ENCODE peak calls at places on chromosomes 3 and 15, in five cellular contexts. One of them, this sample, is unnamed. For H3K36me3, the result is how much of the 10 kb centered on the place peaks cover.

GRCh38 chr3:188955919-188956318 is 215.9 kb upstream of the TPRG1 start:
- DNase-seq in brain microvascular endothelial cell: no peak
- DNase-seq in left ventricle myocardium inferior: no peak
- DNase-seq in SJSA1: peak
- DNase-seq in psoas muscle: no peak
- DNase-seq in this sample: no peak

GRCh38 chr3:125132815-125133214 is 77.0 kb upstream of the HEG1 start:
- DNase-seq in brain microvascular endothelial cell: no peak
- DNase-seq in left ventricle myocardium inferior: no peak
- DNase-seq in SJSA1: no peak
- DNase-seq in psoas muscle: no peak
- DNase-seq in this sample: no peak

GRCh38 chr15:86164222-86164898 is 84.7 kb downstream of the AGBL1 start:
- DNase-seq in brain microvascular endothelial cell: no peak
- DNase-seq in left ventricle myocardium inferior: no peak
- DNase-seq in SJSA1: no peak
- DNase-seq in psoas muscle: peak
- DNase-seq in this sample: no peak

GRCh38 chr3:138673641-138674040 is 65.1 kb downstream of the FAIM start:
- DNase-seq in brain microvascular endothelial cell: peak
- DNase-seq in left ventricle myocardium inferior: no peak
- DNase-seq in SJSA1: peak
- DNase-seq in psoas muscle: no peak
- DNase-seq in this sample: no peak

GRCh38 chr15:76339302-76340197 is 3.0 kb downstream of the ISL2 start:
- DNase-seq in brain microvascular endothelial cell: no peak
- DNase-seq in left ventricle myocardium inferior: no peak
- DNase-seq in SJSA1: peak
- DNase-seq in psoas muscle: no peak
- DNase-seq in this sample: no peak

GRCh38 chr15:70627734-70628541 is 135.4 kb downstream of the UACA start:
- DNase-seq in brain microvascular endothelial cell: peak
- DNase-seq in left ventricle myocardium inferior: no peak
- DNase-seq in SJSA1: peak
- DNase-seq in psoas muscle: no peak
- DNase-seq in this sample: no peak

GRCh38 chr15:80929689-80930088 is 59.9 kb downstream of the MESD start:
- DNase-seq in brain microvascular endothelial cell: peak
- DNase-seq in left ventricle myocardium inferior: no peak
- DNase-seq in SJSA1: no peak
- DNase-seq in psoas muscle: no peak
- DNase-seq in this sample: no peak

GRCh38 chr3:184496933-184497332 is 64.7 kb upstream of the EPHB3 start:
- DNase-seq in brain microvascular endothelial cell: no peak
- DNase-seq in left ventricle myocardium inferior: no peak
- DNase-seq in SJSA1: no peak
- DNase-seq in psoas muscle: no peak
- DNase-seq in this sample: no peak

GRCh38 chr3:156409694-156410093 is 145.2 kb downstream of the SSR3 start:
- DNase-seq in brain microvascular endothelial cell: no peak
- DNase-seq in left ventricle myocardium inferior: no peak
- DNase-seq in SJSA1: peak
- DNase-seq in psoas muscle: no peak
- DNase-seq in this sample: no peak

GRCh38 chr15:73584699-73585420 is 48.3 kb downstream of the NPTN start:
- DNase-seq in brain microvascular endothelial cell: no peak
- DNase-seq in left ventricle myocardium inferior: no peak
- DNase-seq in SJSA1: no peak
- DNase-seq in psoas muscle: no peak
- DNase-seq in this sample: no peak

GRCh38 chr3:9902372-9903237 is at the start of gene IL17RE:
- DNase-seq in brain microvascular endothelial cell: no peak
- DNase-seq in left ventricle myocardium inferior: no peak
- DNase-seq in SJSA1: no peak
- DNase-seq in psoas muscle: no peak
- DNase-seq in this sample: peak

GRCh38 chr3:37545479-37545878 is 316.2 kb upstream of the CTDSPL start:
- DNase-seq in brain microvascular endothelial cell: no peak
- DNase-seq in left ventricle myocardium inferior: no peak
- DNase-seq in SJSA1: no peak
- DNase-seq in psoas muscle: no peak
- DNase-seq in this sample: no peak

GRCh38 chr3:112640333-112640863 is 545 bp downstream of the CCDC80 start:
- DNase-seq in brain microvascular endothelial cell: peak
- DNase-seq in left ventricle myocardium inferior: no peak
- DNase-seq in SJSA1: peak
- DNase-seq in psoas muscle: no peak
- DNase-seq in this sample: no peak

GRCh38 chr3:58496206-58496605 is 4.3 kb downstream of the KCTD6 start:
- DNase-seq in brain microvascular endothelial cell: no peak
- DNase-seq in left ventricle myocardium inferior: no peak
- DNase-seq in SJSA1: no peak
- DNase-seq in psoas muscle: no peak
- DNase-seq in this sample: no peak
- H3K4me3 ChIP-seq in brain microvascular endothelial cell: no peak
- H3K4me3 ChIP-seq in left ventricle myocardium inferior: no peak
- H3K4me3 ChIP-seq in SJSA1: no peak
- H3K4me3 ChIP-seq in psoas muscle: no peak
- H3K4me3 ChIP-seq in this sample: no peak

GRCh38 chr3:73848173-73848751 is 223.5 kb upstream of the PDZRN3 start:
- DNase-seq in brain microvascular endothelial cell: peak
- DNase-seq in left ventricle myocardium inferior: no peak
- DNase-seq in SJSA1: no peak
- DNase-seq in psoas muscle: no peak
- DNase-seq in this sample: no peak
- H3K36me3 ChIP-seq in brain microvascular endothelial cell: under half
- H3K36me3 ChIP-seq in left ventricle myocardium inferior: under half
- H3K36me3 ChIP-seq in SJSA1: under half
- H3K36me3 ChIP-seq in psoas muscle: under half
- H3K36me3 ChIP-seq in this sample: under half

DNA sequence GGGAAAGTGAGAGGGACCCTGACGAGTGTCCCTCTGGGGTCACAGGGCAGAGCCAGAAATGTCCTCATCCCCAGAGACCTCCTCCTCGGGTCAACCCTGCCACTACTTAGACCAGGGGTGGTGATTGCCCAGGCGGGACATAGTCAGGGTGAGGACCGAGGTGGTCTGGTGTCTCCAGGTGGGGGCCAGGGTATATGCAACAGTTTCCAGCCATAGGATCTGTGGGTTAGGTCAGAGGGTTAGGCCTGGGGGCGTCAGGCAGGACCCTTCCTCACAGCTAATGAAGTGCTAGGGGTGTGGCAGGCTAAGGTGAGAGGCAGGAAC is 22.3 kb upstream of the FBLN2 start:
- DNase-seq in brain microvascular endothelial cell: no peak
- DNase-seq in left ventricle myocardium inferior: peak
- DNase-seq in SJSA1: no peak
- DNase-seq in psoas muscle: no peak
- DNase-seq in this sample: no peak
- H3K4me3 ChIP-seq in brain microvascular endothelial cell: no peak
- H3K4me3 ChIP-seq in left ventricle myocardium inferior: no peak
- H3K4me3 ChIP-seq in SJSA1: no peak
- H3K4me3 ChIP-seq in psoas muscle: no peak
- H3K4me3 ChIP-seq in this sample: no peak

GRCh38 chr15:60346653-60347052 is 51.1 kb downstream of the ANXA2 start:
- DNase-seq in brain microvascular endothelial cell: no peak
- DNase-seq in left ventricle myocardium inferior: no peak
- DNase-seq in SJSA1: no peak
- DNase-seq in psoas muscle: no peak
- DNase-seq in this sample: no peak
- H3K36me3 ChIP-seq in brain microvascular endothelial cell: half or more
- H3K36me3 ChIP-seq in left ventricle myocardium inferior: half or more
- H3K36me3 ChIP-seq in SJSA1: half or more
- H3K36me3 ChIP-seq in psoas muscle: half or more
- H3K36me3 ChIP-seq in this sample: under half

GRCh38 chr3:159075302-159075701 is 273.4 kb downstream of the MFSD1 start:
- DNase-seq in brain microvascular endothelial cell: no peak
- DNase-seq in left ventricle myocardium inferior: no peak
- DNase-seq in SJSA1: no peak
- DNase-seq in psoas muscle: no peak
- DNase-seq in this sample: no peak
- H3K4me3 ChIP-seq in brain microvascular endothelial cell: no peak
- H3K4me3 ChIP-seq in left ventricle myocardium inferior: no peak
- H3K4me3 ChIP-seq in SJSA1: no peak
- H3K4me3 ChIP-seq in psoas muscle: no peak
- H3K4me3 ChIP-seq in this sample: no peak

GRCh38 chr3:14154895-14155432 is 23.4 kb downstream of the XPC start:
- DNase-seq in brain microvascular endothelial cell: no peak
- DNase-seq in left ventricle myocardium inferior: no peak
- DNase-seq in SJSA1: no peak
- DNase-seq in psoas muscle: no peak
- DNase-seq in this sample: no peak

GRCh38 chr3:14154242-14154641 is 24.2 kb downstream of the XPC start:
- DNase-seq in brain microvascular endothelial cell: no peak
- DNase-seq in left ventricle myocardium inferior: no peak
- DNase-seq in SJSA1: no peak
- DNase-seq in psoas muscle: no peak
- DNase-seq in this sample: no peak

GRCh38 chr3:14152963-14153355 is 25.4 kb downstream of the XPC start:
- DNase-seq in brain microvascular endothelial cell: no peak
- DNase-seq in left ventricle myocardium inferior: no peak
- DNase-seq in SJSA1: no peak
- DNase-seq in psoas muscle: no peak
- DNase-seq in this sample: no peak

GRCh38 chr3:14152233-14152962 is 26.0 kb downstream of the XPC start:
- DNase-seq in brain microvascular endothelial cell: no peak
- DNase-seq in left ventricle myocardium inferior: no peak
- DNase-seq in SJSA1: no peak
- DNase-seq in psoas muscle: no peak
- DNase-seq in this sample: no peak

DNA sequence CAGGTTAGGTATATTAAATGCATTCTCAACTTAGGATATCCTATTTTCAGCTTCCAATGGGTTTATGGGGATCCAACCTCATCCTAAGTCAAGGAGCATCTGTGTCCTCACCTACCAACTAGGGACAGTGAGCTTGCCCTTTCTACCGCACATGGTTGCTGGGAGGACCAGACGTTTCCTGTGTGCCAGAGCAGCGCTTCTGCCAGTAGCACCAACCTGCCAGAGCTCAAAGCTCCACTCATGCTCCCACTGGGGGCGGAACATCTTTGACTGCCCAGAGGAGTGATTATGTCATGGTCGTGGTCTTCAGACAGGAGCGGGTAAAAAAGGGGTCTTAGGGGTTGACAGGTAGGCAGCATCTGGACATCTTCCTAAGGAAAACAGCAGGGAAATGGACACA is 24.7 kb downstream of the XPC start:
- DNase-seq in brain microvascular endothelial cell: no peak
- DNase-seq in left ventricle myocardium inferior: no peak
- DNase-seq in SJSA1: no peak
- DNase-seq in psoas muscle: no peak
- DNase-seq in this sample: no peak
- H3K36me3 ChIP-seq in brain microvascular endothelial cell: under half
- H3K36me3 ChIP-seq in left ventricle myocardium inferior: half or more
- H3K36me3 ChIP-seq in SJSA1: half or more
- H3K36me3 ChIP-seq in psoas muscle: half or more
- H3K36me3 ChIP-seq in this sample: under half

DNA sequence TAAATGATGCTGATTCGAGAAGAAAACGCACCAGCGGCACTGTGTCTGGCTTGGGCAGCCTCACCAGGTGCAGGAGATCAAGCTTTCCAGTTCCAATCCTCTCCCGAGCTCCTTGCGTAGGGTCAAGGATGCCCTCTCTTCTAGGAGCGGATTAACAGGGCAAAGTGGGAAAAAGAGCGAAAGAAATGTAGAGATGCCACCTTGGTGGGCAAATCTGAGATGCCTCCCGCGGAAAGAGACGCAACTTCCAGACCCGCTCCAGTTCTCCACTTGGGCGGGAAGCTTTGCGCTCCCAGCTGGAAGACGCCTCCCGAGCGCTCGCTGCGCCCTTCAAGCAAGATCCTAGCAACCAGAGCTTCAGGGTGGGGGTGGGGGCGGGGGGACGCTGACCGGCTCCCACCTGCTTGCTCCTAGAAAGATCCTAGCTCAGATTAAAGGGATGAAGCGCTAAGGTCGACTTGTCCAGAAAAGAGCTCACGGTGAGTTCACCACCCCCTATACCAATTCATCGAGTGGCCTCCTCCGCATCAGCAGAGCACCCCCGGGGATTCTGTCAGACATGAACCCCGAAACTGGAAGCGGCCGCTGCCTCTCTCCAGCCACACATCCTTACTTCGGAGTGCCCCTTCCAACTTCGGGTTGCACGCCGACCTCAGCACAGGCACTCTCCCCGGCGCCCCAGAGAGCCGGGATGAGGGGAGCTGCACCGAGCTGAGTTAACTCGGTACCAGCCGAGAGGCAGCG is 769 bp downstream of the TAFA4 start:
- DNase-seq in brain microvascular endothelial cell: no peak
- DNase-seq in left ventricle myocardium inferior: no peak
- DNase-seq in SJSA1: no peak
- DNase-seq in psoas muscle: no peak
- DNase-seq in this sample: no peak
- H3K4me3 ChIP-seq in brain microvascular endothelial cell: no peak
- H3K4me3 ChIP-seq in left ventricle myocardium inferior: peak
- H3K4me3 ChIP-seq in SJSA1: no peak
- H3K4me3 ChIP-seq in psoas muscle: peak
- H3K4me3 ChIP-seq in this sample: peak